ENCODE peak calls at places on chromosomes 6 and 20, in four cellular contexts. Z, T, S and W are unnamed samples.

GRCh38 chr6:77231438-77232305 is 231.6 kb downstream of the HTR1B start:
- DNase-seq in Z (no peak), T (no peak), S (no peak), W (no peak)

GRCh38 chr20:24765316-24766142 is 183.5 kb upstream of the CST7 start:
- DNase-seq in Z (peak; percentile 23), T (no peak), S (no peak), W (no peak)

GRCh38 chr6:161694995-161695394 is 421.1 kb upstream of the AGPAT4 start:
- DNase-seq in Z (peak; percentile 61), T (no peak), S (peak; percentile 79), W (peak; percentile 42)

GRCh38 chr6:154696661-154697060 is 36.6 kb upstream of the SCAF8 start:
- DNase-seq in Z (no peak), T (no peak), S (peak; percentile 4), W (no peak)

GRCh38 chr6:12058164-12058926 is 46.2 kb downstream of the HIVEP1 start:
- DNase-seq in Z (no peak), T (no peak), S (no peak), W (no peak)

GRCh38 chr6:154161689-154162088 is 122.6 kb downstream of the OPRM1 start:
- DNase-seq in Z (no peak), T (no peak), S (no peak), W (no peak)

GRCh38 chr6:41504526-41505021 is 41.6 kb upstream of the FOXP4 start:
- DNase-seq in Z (no peak), T (no peak), S (no peak), W (no peak)

GRCh38 chr20:12383770-12384304 is 466.1 kb downstream of the BTBD3 start:
- DNase-seq in Z (no peak), T (no peak), S (no peak), W (no peak)

GRCh38 chr6:41568585-41569384 is 22.6 kb downstream of the FOXP4 start:
- DNase-seq in Z (peak; percentile 41), T (no peak), S (no peak), W (no peak)

GRCh38 chr20:10263385-10264165 is 44.9 kb downstream of the SNAP25 start:
- DNase-seq in Z (no peak), T (peak; percentile 85), S (no peak), W (no peak)

GRCh38 chr20:39633689-39634088 is 671.5 kb downstream of the DHX35 start:
- DNase-seq in Z (no peak), T (peak; percentile 62), S (no peak), W (no peak)
- H3K9me3 ChIP-seq in Z (no peaks in the 10 kb centered on the region), T (no peaks in the 10 kb centered on the region), S (no peaks in the 10 kb centered on the region), W (no peaks in the 10 kb centered on the region)

DNA sequence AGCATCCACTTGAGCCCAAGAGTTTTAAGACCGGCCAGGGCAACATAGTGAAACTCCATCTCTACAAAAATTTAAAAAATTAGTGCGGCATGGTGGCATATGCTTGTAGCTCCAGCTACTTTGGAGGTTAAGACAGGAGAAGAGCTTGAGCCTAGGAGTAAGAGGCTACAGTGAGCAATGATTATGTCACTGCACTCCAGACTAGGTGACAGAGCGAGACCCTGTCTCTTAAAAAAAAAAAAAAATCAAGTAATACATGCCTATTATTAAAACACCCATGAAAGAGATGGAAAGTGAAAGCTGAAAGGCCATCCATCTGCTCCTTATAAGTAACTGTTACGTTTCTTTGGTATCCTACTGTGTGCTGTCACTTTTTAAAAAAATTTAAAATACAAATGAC is 66.4 kb downstream of the FKBP5 start:
- DNase-seq in Z (no peak), T (no peak), S (no peak), W (no peak)
- H3K36me3 ChIP-seq in Z (no peaks in the 10 kb centered on the region), T (peaks cover 95% of the 10 kb centered on the region), S (peaks cover 25% of the 10 kb centered on the region), W (no peaks in the 10 kb centered on the region)

GRCh38 chr6:168280899-168281245 is 38.7 kb downstream of the DACT2 start:
- DNase-seq in Z (no peak), T (no peak), S (no peak), W (no peak)

GRCh38 chr6:168279403-168279935 is 40.1 kb downstream of the DACT2 start:
- DNase-seq in Z (no peak), T (no peak), S (no peak), W (no peak)

GRCh38 chr6:168280020-168280898 is 39.3 kb downstream of the DACT2 start:
- DNase-seq in Z (no peak), T (no peak), S (no peak), W (no peak)

GRCh38 chr6:168277274-168277669 is 42.3 kb downstream of the DACT2 start:
- DNase-seq in Z (no peak), T (no peak), S (no peak), W (no peak)

GRCh38 chr6:168278904-168279303 is 40.7 kb downstream of the DACT2 start:
- DNase-seq in Z (no peak), T (no peak), S (no peak), W (no peak)
- H3K9me3 ChIP-seq in Z (no peaks in the 10 kb centered on the region), T (no peaks in the 10 kb centered on the region), S (no peaks in the 10 kb centered on the region), W (no peaks in the 10 kb centered on the region)

DNA sequence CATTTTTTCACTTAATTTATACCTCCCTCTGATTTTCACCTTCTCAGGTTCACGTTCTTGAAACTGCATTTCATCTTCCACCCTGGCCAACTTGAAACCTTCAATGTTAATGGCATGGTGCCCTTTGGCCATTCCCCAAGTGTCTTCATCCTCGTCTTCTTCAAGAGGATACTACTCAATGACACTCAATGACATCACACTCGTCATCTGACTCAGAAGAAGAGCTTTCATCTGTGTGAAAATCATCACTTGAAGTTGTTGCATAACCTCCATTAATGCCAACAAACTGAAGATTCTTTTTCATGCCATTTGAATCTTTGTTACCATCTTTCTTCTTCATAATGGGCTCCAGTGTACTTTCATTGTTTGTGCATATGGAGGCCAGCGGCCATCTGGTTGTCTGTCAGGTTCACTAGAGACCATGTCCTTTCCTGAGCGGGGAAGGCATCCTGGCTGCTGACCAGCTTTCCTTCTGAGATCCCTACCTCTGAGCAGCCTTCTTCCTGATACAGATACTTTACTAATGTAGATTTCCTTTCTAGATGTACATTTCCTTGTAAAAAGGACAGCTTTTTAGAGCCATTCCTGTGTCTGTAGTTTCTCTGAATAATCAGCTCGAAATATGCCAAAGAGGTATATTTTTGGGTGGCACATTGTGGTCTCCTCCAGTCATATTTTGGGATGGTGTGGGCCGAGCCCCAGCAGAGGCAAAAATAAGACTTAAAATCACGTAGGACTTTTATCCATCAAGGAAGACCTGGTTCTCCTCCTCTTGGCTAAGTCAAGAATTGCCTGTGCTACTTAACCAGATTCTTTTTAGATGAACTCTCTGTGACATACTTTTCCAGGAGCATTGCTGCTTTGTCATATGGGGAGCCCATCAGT is 21.3 kb downstream of the TRMT6 start:
- DNase-seq in Z (no peak), T (no peak), S (no peak), W (no peak)
- H3K36me3 ChIP-seq in Z (no peaks in the 10 kb centered on the region), T (no peaks in the 10 kb centered on the region), S (no peaks in the 10 kb centered on the region), W (no peaks in the 10 kb centered on the region)

DNA sequence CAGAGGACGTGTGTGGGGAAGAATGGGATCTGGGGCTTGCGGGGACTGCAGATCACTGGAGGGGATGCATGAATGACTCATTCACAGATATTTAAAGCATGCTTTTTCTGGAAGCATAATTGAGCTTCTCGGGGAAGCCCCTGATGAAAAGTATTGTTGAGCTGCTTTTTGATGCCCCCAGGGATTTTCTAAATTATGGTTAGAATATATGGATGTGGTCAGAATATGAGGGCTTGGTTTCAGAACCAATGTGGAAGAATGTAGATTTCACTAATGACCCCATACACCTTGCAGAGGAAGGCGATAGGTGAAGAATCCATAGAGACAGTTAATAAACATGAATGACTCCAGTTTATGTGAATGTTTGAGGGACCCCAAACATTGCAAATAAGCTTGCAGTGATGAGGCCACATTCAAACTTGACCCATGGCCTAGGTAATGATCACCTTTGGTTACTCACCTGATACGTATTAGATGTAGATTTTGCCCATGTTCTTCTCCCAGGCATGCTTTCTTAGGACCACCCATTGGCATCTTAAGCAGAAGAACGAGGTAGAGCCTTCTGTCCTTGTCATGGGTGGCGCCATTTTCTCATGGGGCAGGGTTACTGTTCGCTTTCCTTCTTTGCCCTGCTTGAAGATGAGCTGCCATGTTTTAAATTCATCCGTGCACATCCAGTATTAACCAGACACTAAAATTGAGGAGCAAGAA is 36.3 kb downstream of the GMPR start:
- DNase-seq in Z (no peak), T (no peak), S (no peak), W (no peak)
- H3K9me3 ChIP-seq in Z (no peaks in the 10 kb centered on the region), T (no peaks in the 10 kb centered on the region), S (no peaks in the 10 kb centered on the region), W (no peaks in the 10 kb centered on the region)

GRCh38 chr20:34506480-34506879 is 9.7 kb upstream of the DYNLRB1 start:
- DNase-seq in Z (no peak), T (no peak), S (no peak), W (no peak)

GRCh38 chr20:34495307-34495706 is 20.9 kb upstream of the DYNLRB1 start:
- DNase-seq in Z (no peak), T (no peak), S (no peak), W (no peak)

GRCh38 chr20:34495928-34496327 is 20.3 kb upstream of the DYNLRB1 start:
- DNase-seq in Z (no peak), T (no peak), S (peak; percentile 72), W (no peak)

GRCh38 chr20:34500823-34501222 is 15.4 kb upstream of the DYNLRB1 start:
- DNase-seq in Z (no peak), T (no peak), S (no peak), W (no peak)
- H3K36me3 ChIP-seq in Z (peaks cover 81% of the 10 kb centered on the region), T (peaks cover 46% of the 10 kb centered on the region), S (peaks cover 17% of the 10 kb centered on the region), W (peaks cover 30% of the 10 kb centered on the region)